ENCODE peak calls at places on chromosomes 16 and 17, in four cellular contexts. Y is psoas muscle, O is PC-3, R is GM12865. T is an unnamed sample.

GRCh38 chr17:14389656-14390055 is 88.8 kb downstream of the HS3ST3B1 start:
- DNase-seq in Y (no peak), O (no peak), R (no peak), T (no peak)

GRCh38 chr16:72793017-72793416 is 254.9 kb downstream of the ZFHX3 start:
- DNase-seq in Y (no peak), O (no peak), R (no peak), T (no peak)

GRCh38 chr17:72244942-72245341 is 124.1 kb downstream of the SOX9 start:
- DNase-seq in Y (no peak), O (peak; percentile 70), R (no peak), T (no peak)

GRCh38 chr17:2789700-2790099 is 6.5 kb upstream of the RAP1GAP2 start:
- DNase-seq in Y (no peak), O (no peak), R (no peak), T (no peak)

GRCh38 chr16:64065523-64065922 is 1056.3 kb downstream of the CDH11 start:
- DNase-seq in Y (no peak), O (no peak), R (no peak), T (no peak)

GRCh38 chr17:32265192-32265895 is at the start of gene RHBDL3:
- DNase-seq in Y (no peak), O (no peak), R (no peak), T (peak; percentile 84)

GRCh38 chr17:80901319-80901718 is 90.3 kb upstream of the CHMP6 start:
- DNase-seq in Y (no peak), O (no peak), R (peak; percentile 77), T (no peak)

GRCh38 chr16:70757183-70757582 is 43.8 kb downstream of the VAC14 start:
- DNase-seq in Y (peak; percentile 15), O (no peak), R (no peak), T (no peak)

GRCh38 chr16:2156849-2157224 is 1.3 kb downstream of the TRAF7 start:
- DNase-seq in Y (no peak), O (no peak), R (no peak), T (no peak)

GRCh38 chr16:49586466-49586865 is 212.9 kb downstream of the C16orf78 start:
- DNase-seq in Y (no peak), O (no peak), R (no peak), T (no peak)

GRCh38 chr16:64253114-64253513 is 868.7 kb downstream of the CDH11 start:
- DNase-seq in Y (no peak), O (no peak), R (no peak), T (no peak)

GRCh38 chr16:50944431-50944830 is 202.5 kb downstream of the CYLD start:
- DNase-seq in Y (no peak), O (no peak), R (no peak), T (no peak)

GRCh38 chr16:58507963-58508670 is 7.2 kb upstream of the SETD6 start:
- DNase-seq in Y (peak; percentile 35), O (no peak), R (no peak), T (peak; percentile 40)

GRCh38 chr17:62792122-62792800 is 15.9 kb downstream of the MARCHF10 start:
- DNase-seq in Y (no peak), O (peak; percentile 98), R (no peak), T (no peak)

DNA sequence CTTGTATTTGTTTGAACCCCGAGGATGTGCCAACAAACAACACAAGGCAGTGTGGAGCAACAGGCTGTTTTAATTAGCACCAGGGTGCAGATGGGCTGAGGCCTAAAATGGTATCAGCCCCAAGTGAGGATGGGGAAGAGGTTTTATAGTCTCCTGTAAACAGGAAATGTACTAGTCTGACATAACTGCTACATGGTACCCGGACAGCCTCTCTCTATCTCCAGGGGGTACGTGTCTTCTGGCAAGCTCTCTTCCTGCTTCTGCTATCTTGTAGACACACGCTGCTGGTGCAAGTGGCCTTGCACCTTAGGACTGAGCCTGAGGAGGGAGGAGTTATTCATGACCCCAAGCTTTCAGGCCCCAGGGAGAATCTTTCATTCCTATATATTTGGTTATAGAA is 2451.0 kb downstream of the TP53TG3F start:
- DNase-seq in Y (no peak), O (no peak), R (no peak), T (no peak)
- H3K4me3 ChIP-seq in Y (no peak overlapping the region), O (no peak overlapping the region), R (no peak overlapping the region), T (no peak overlapping the region)

GRCh38 chr17:34578656-34579016 is 746 bp upstream of the TMEM132E start:
- DNase-seq in Y (no peak), O (no peak), R (no peak), T (no peak)
- H3K4me3 ChIP-seq in Y (peak overlapping the region; percentile 72), O (no peak overlapping the region), R (no peak overlapping the region), T (peak overlapping the region; percentile 49)

GRCh38 chr17:37535906-37536305 is 46.2 kb downstream of the DUSP14 start:
- DNase-seq in Y (no peak), O (no peak), R (no peak), T (no peak)

GRCh38 chr17:37527249-37527851 is 37.7 kb downstream of the DUSP14 start:
- DNase-seq in Y (no peak), O (peak; percentile 67), R (peak; percentile 61), T (no peak)

GRCh38 chr17:37530420-37530819 is 40.7 kb downstream of the DUSP14 start:
- DNase-seq in Y (no peak), O (no peak), R (no peak), T (no peak)

GRCh38 chr17:37532751-37533150 is 43.1 kb downstream of the DUSP14 start:
- DNase-seq in Y (no peak), O (no peak), R (no peak), T (no peak)
- H3K4me3 ChIP-seq in Y (no peak overlapping the region), O (no peak overlapping the region), R (no peak overlapping the region), T (no peak overlapping the region)

GRCh38 chr17:74935048-74935447 is 650 bp upstream of the OTOP3 start:
- DNase-seq in Y (no peak), O (no peak), R (no peak), T (no peak)
- H3K4me3 ChIP-seq in Y (no peak overlapping the region), O (no peak overlapping the region), R (no peak overlapping the region), T (no peak overlapping the region)

DNA sequence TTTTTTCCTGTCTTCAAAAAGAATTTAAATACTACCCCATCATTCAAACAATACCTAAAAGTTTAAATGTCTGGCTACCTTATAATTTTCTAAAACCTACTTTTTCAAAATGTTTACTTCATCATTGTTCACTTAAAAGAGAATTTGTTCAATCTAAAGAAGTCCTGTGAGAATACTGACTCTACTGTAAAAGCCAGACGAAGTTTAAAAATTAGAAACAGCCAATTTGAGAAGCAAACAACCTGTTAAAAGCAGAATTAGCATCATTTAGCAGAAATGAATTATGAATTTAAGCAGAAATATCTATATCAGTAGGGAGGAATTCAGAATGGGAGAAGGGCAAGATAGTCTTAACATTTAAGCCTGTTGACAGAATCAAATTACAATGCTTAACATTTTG is 2.1 kb downstream of the SKA2 start:
- DNase-seq in Y (no peak), O (no peak), R (no peak), T (no peak)
- H3K4me3 ChIP-seq in Y (no peak overlapping the region), O (peak overlapping the region; percentile 79), R (peak overlapping the region; percentile 73), T (no peak overlapping the region)

T was measured in right cardiac atrium.